ENCODE peak calls at places on chromosomes 4 and X, in ten cellular contexts. V, F, N, I, M, C, Y, L, X and W are unnamed samples. For H3K4me1, the result is how much of the 10 kb centered on the place peaks cover.

GRCh38 chr4:96052827-96053226 is 212.9 kb downstream of the PDHA2 start:
- DNase-seq in N (no peak), X (no peak), C (no peak), V (no peak), M (no peak), F (no peak), Y (no peak), I (no peak), L (no peak), W (no peak)

GRCh38 chr4:55947254-55947882 is 1.4 kb upstream of the CEP135 start:
- DNase-seq in Y (no peak), M (no peak), F (no peak), V (no peak), I (no peak), C (no peak), N (no peak), L (no peak), X (no peak), W (peak)

GRCh38 chr4:122731676-122732075 is 828 bp upstream of the BBS12 start:
- DNase-seq in X (no peak), M (no peak), V (no peak), Y (no peak), F (no peak), C (no peak), L (no peak), I (no peak), N (no peak), W (no peak)

GRCh38 chrX:12002876-12003275 is 135.4 kb upstream of the FRMPD4 start:
- DNase-seq in M (no peak), F (no peak), X (no peak), C (no peak), Y (no peak), N (no peak), V (no peak), L (no peak), I (peak), W (no peak)

GRCh38 chrX:100696699-100697351 is 35.1 kb downstream of the SYTL4 start:
- DNase-seq in Y (no peak), I (no peak), F (no peak), V (no peak), N (no peak), C (no peak), X (no peak), M (no peak), L (no peak), W (no peak)

GRCh38 chr4:97457253-97457652 is 686.0 kb downstream of the STPG2 start:
- DNase-seq in L (no peak), N (no peak), V (no peak), X (no peak), F (no peak), C (no peak), M (no peak), I (no peak), Y (no peak), W (no peak)

GRCh38 chr4:168920438-168921081 is 89.5 kb downstream of the CBR4 start:
- DNase-seq in Y (no peak), F (no peak), L (no peak), I (no peak), M (no peak), X (no peak), V (no peak), N (no peak), C (no peak), W (no peak)

GRCh38 chr4:1971456-1972200 is 37.1 kb downstream of the NELFA start:
- DNase-seq in X (no peak), I (no peak), M (no peak), L (no peak), Y (no peak), V (no peak), F (no peak), N (no peak), C (no peak), W (no peak)

GRCh38 chrX:51866156-51866555 is 27.3 kb upstream of the MAGED1 start:
- DNase-seq in I (no peak), C (no peak), Y (no peak), L (no peak), F (no peak), N (no peak), X (no peak), V (no peak), M (no peak), W (no peak)

GRCh38 chr4:142265536-142265935 is 580.6 kb downstream of the INPP4B start:
- DNase-seq in C (no peak), Y (no peak), L (no peak), F (no peak), N (peak), V (peak), I (no peak), X (peak), M (no peak), W (peak)

GRCh38 chrX:37599735-37600134 is 28.3 kb downstream of the LANCL3 start:
- DNase-seq in C (no peak), Y (peak), F (no peak), X (no peak), I (peak), N (no peak), V (no peak), M (no peak), L (no peak), W (no peak)

GRCh38 chr4:54677416-54677815 is 19.7 kb downstream of the KIT start:
- DNase-seq in V (no peak), L (no peak), C (no peak), N (no peak), F (no peak), I (no peak), M (no peak), X (no peak), Y (no peak), W (no peak)

GRCh38 chr4:2923678-2924173 is 39.5 kb downstream of the NOP14 start:
- DNase-seq in X (no peak), V (no peak), Y (no peak), F (no peak), I (no peak), M (no peak), L (no peak), N (no peak), C (peak), W (no peak)

GRCh38 chr4:126627255-126627654 is 1005.5 kb upstream of the INTU start:
- DNase-seq in L (no peak), V (no peak), C (no peak), I (no peak), N (no peak), M (no peak), F (no peak), Y (no peak), X (peak), W (no peak)

GRCh38 chrX:40087574-40088298 is 10.0 kb downstream of the BCOR start:
- DNase-seq in C (no peak), V (peak), L (no peak), F (no peak), Y (no peak), I (no peak), N (no peak), M (no peak), X (no peak), W (no peak)

GRCh38 chr4:73848183-73848777 is 4.8 kb upstream of the PF4V1 start:
- DNase-seq in M (no peak), V (no peak), L (no peak), N (no peak), X (no peak), I (no peak), Y (no peak), F (no peak), C (no peak), W (no peak)

GRCh38 chrX:115898382-115899001 is 272.1 kb upstream of the AGTR2 start:
- DNase-seq in V (no peak), F (peak), N (no peak), L (peak), I (peak), X (peak), M (peak), C (peak), Y (no peak), W (peak)

GRCh38 chr4:78136109-78137081 is 79.3 kb downstream of the FRAS1 start:
- DNase-seq in X (peak), L (no peak), C (no peak), N (no peak), V (no peak), M (no peak), I (no peak), Y (no peak), F (no peak), W (no peak)

GRCh38 chr4:77579406-77580076 is 26.1 kb upstream of the CXCL13 start:
- DNase-seq in N (no peak), M (no peak), C (no peak), X (peak), V (peak), Y (no peak), L (no peak), I (peak), F (no peak), W (no peak)

GRCh38 chrX:41958861-41959260 is 35.5 kb upstream of the CASK start:
- DNase-seq in C (no peak), M (no peak), V (no peak), Y (no peak), F (no peak), N (no peak), X (no peak), L (no peak), I (no peak), W (peak)

GRCh38 chrX:48913605-48914366 is 2.3 kb upstream of the SLC35A2 start:
- DNase-seq in C (no peak), X (no peak), I (no peak), M (no peak), N (no peak), L (no peak), F (no peak), V (no peak), Y (no peak), W (peak)

GRCh38 chr4:47383829-47384427 is 79.6 kb downstream of the COMMD8 start:
- DNase-seq in M (no peak), I (no peak), F (no peak), C (no peak), X (peak), L (peak), Y (no peak), V (peak), N (no peak), W (peak)

GRCh38 chr4:81257021-81257420 is 42.0 kb upstream of the PRKG2 start:
- DNase-seq in M (no peak), F (no peak), N (no peak), I (no peak), V (peak), C (no peak), Y (no peak), X (no peak), L (no peak), W (no peak)

GRCh38 chr4:125243835-125244397 is 70.8 kb upstream of the FAT4 start:
- DNase-seq in C (no peak), I (no peak), L (no peak), X (no peak), F (no peak), N (no peak), V (no peak), Y (no peak), M (no peak), W (no peak)

GRCh38 chr4:1379351-1379781 is 26.9 kb downstream of the NKX1-1 start:
- DNase-seq in Y (no peak), C (no peak), M (no peak), N (no peak), L (no peak), X (no peak), V (no peak), F (no peak), I (no peak), W (no peak)

GRCh38 chr4:20944961-20945360 is 244.7 kb downstream of the PACRGL start:
- DNase-seq in N (no peak), X (no peak), V (no peak), L (no peak), I (no peak), M (no peak), C (no peak), F (no peak), Y (no peak), W (no peak)

DNA sequence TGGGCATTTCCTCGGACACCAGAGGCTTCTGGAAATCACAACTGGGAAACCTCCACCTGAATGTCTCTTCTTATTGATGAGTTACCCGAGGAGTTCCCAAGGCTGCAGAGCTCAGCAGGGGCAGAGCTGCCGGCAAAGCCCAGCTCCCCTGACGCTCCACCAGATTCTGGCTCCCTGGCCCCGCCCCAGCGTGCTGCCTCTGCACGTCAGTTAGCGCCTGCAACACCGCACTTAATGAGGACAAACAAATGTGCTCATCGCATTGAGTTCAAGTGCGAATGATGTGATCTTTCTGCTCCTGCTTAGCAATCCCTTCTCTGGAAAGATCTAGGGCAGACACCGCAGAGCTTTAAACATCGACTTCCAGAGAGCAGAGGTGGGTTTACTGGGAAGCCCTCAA is 55.5 kb upstream of the FBXW7 start:
- DNase-seq in F (peak), Y (no peak), M (peak), L (no peak), C (no peak), N (peak), V (no peak), X (no peak), I (no peak), W (no peak)
- H3K4me3 ChIP-seq in F (peak), Y (no peak), M (peak), L (no peak), C (no peak), N (peak), V (no peak), X (no peak), I (no peak), W (no peak)

GRCh38 chr4:26785312-26785711 is 75.3 kb upstream of the STIM2 start:
- DNase-seq in F (no peak), X (no peak), V (no peak), N (no peak), C (no peak), L (no peak), M (no peak), I (no peak), Y (no peak), W (no peak)

GRCh38 chr4:26784207-26784606 is 76.4 kb upstream of the STIM2 start:
- DNase-seq in Y (no peak), V (no peak), M (no peak), L (no peak), C (no peak), F (no peak), X (no peak), I (no peak), N (no peak), W (no peak)

GRCh38 chr4:26787461-26788340 is 72.9 kb upstream of the STIM2 start:
- DNase-seq in I (peak), M (no peak), C (peak), X (peak), N (peak), F (peak), V (no peak), Y (peak), L (peak), W (peak)

GRCh38 chr4:26786916-26787315 is 73.7 kb upstream of the STIM2 start:
- DNase-seq in F (no peak), I (no peak), L (no peak), Y (no peak), N (no peak), M (no peak), V (no peak), X (no peak), C (no peak), W (no peak)

DNA sequence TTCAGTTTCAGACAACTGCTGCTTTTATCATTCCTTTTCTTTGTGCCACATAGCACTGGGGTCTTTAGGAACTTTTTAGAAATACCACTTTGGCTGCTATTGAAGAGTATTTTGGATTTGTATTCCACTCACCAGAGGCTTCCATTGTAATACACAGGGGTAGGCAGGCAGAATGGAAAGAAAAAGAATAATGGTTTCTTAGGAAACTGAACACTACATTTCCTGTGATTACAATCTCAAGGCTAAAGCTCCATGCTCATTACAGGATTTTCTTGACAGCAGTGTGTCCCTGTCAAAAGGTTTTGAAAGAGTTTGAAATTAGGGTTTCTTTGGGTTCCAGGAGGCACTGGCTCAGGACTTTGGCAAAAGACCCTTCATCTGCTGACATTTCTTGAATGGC is 74.9 kb upstream of the STIM2 start:
- DNase-seq in F (no peak), Y (no peak), C (no peak), V (no peak), I (no peak), N (no peak), M (no peak), X (no peak), L (no peak), W (no peak)
- H3K4me1 ChIP-seq in F (under half), Y (under half), C (under half), V (under half), I (under half), N (under half), M (under half), X (under half), L (under half), W (under half)

GRCh38 chr4:7067147-7067522 is 729 bp downstream of the GRPEL1 start:
- DNase-seq in M (no peak), L (no peak), F (no peak), I (no peak), N (peak), Y (no peak), V (no peak), C (no peak), X (peak), W (peak)
- H3K27ac ChIP-seq in M (peak), L (peak), F (no peak), I (peak), N (peak), Y (peak), V (no peak), C (peak), X (peak), W (peak)

GRCh38 chrX:43551590-43551989 is 104.5 kb upstream of the MAOA start:
- DNase-seq in C (no peak), V (no peak), M (no peak), I (no peak), Y (no peak), X (no peak), N (no peak), F (no peak), L (no peak), W (no peak)
- H3K4me3 ChIP-seq in C (no peak), V (no peak), M (no peak), I (no peak), Y (no peak), X (no peak), N (no peak), F (no peak), L (no peak), W (no peak)

GRCh38 chr4:184329235-184330007 is 111.7 kb upstream of the ENPP6 start:
- DNase-seq in V (no peak), M (peak), F (no peak), I (no peak), C (no peak), Y (peak), N (no peak), X (no peak), L (no peak), W (no peak)
- H3K4me1 ChIP-seq in V (under half), M (under half), F (under half), I (under half), C (under half), Y (under half), N (under half), X (under half), L (under half), W (under half)

GRCh38 chr4:173518419-173519102 is 11.5 kb downstream of the HAND2 start:
- DNase-seq in V (no peak), I (no peak), C (no peak), Y (no peak), M (no peak), F (peak), N (no peak), L (no peak), X (no peak), W (no peak)

GRCh38 chr4:173515458-173515857 is 14.6 kb downstream of the HAND2 start:
- DNase-seq in I (no peak), F (no peak), L (no peak), V (no peak), N (no peak), Y (no peak), M (no peak), X (no peak), C (peak), W (no peak)

GRCh38 chr4:173517781-173518371 is 12.2 kb downstream of the HAND2 start:
- DNase-seq in C (peak), Y (no peak), X (no peak), N (peak), F (peak), L (no peak), V (no peak), M (no peak), I (no peak), W (no peak)

GRCh38 chr4:173514641-173515217 is 15.3 kb downstream of the HAND2 start:
- DNase-seq in L (no peak), F (no peak), Y (no peak), I (no peak), X (no peak), N (no peak), M (no peak), C (no peak), V (no peak), W (no peak)

GRCh38 chr4:173516621-173517612 is 13.1 kb downstream of the HAND2 start:
- DNase-seq in C (peak), M (no peak), V (no peak), N (no peak), F (peak), L (no peak), X (no peak), Y (no peak), I (no peak), W (no peak)
- H3K27ac ChIP-seq in C (peak), M (no peak), V (no peak), N (peak), F (no peak), L (no peak), X (no peak), Y (no peak), I (no peak), W (no peak)